ENCODE peak calls at places on chromosomes 11 and 22, in four cellular contexts. J is heart left ventricle, Y is sigmoid colon, E is ovary. N is an unnamed sample.

GRCh38 chr11:35541621-35542375 is 16.4 kb upstream of the PAMR1 start:
- DNase-seq in E (peak), J (peak), Y (peak), N (no peak)

GRCh38 chr22:22098457-22099193 is 116.0 kb upstream of the TOP3B start:
- DNase-seq in J (no peak), E (no peak), Y (no peak), N (no peak)

GRCh38 chr11:108549319-108549885 is 44.2 kb downstream of the EXPH5 start:
- DNase-seq in Y (no peak), E (no peak), J (no peak), N (no peak)

GRCh38 chr11:2885017-2885675 is 429 bp downstream of the CDKN1C start:
- DNase-seq in J (peak), E (peak), Y (peak), N (peak)

GRCh38 chr22:48247829-48248228 is 1485.4 kb downstream of the TBC1D22A start:
- DNase-seq in J (no peak), E (no peak), Y (peak), N (no peak)

GRCh38 chr11:39011822-39012221 is 2413.8 kb upstream of the RAG2 start:
- DNase-seq in J (no peak), Y (no peak), E (no peak), N (no peak)

GRCh38 chr22:24304067-24304675 is 33.5 kb downstream of the SPECC1L start:
- DNase-seq in Y (no peak), E (no peak), J (no peak), N (no peak)

GRCh38 chr22:43707650-43708049 is 104.5 kb downstream of the EFCAB6 start:
- DNase-seq in J (no peak), Y (no peak), E (no peak), N (no peak)

GRCh38 chr11:32333335-32333991 is 101.9 kb downstream of the WT1 start:
- DNase-seq in J (peak), Y (peak), E (peak), N (no peak)
- TF ChIP-seq POLR2A in J (no peak), Y (no peak), E (no peak), N (no peak)

DNA sequence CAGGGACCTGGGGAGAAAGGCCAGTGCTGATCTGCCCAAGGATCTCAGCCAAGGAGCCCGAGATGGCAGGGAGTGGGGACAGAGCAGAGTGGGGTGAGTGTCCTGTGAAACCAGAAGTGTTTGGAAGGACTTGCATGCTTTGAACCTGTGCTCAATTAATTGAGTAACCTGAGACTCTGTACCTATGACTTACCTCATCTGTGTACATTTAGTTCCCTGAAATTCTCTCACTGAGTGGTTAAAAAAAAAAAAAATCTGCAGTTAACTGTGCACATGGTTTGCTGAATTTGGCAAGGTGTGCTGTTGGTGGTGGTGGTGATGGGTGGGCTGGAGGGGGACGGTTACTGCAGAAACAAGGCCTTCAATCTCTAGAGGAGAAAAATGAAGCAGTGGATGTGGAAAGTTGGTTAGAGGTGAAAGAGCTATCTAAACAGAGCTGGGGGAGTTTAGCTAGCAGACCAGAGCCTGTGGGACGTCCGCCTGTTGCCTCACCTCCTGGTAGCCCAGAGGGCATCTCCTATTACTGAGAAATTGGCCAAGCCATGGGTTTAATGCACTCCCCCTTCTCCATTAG is 8.3 kb upstream of the SORL1-AS1 start:
- DNase-seq in E (no peak), Y (no peak), J (no peak), N (no peak)
- TF ChIP-seq POLR2A in E (no peak), Y (no peak), J (no peak), N (no peak)

GRCh38 chr11:32583451-32584271 is at the start of gene EIF3M:
- DNase-seq in E (peak), Y (peak), J (peak), N (peak)

GRCh38 chr11:32586576-32587190 is 3.1 kb downstream of the EIF3M start:
- DNase-seq in J (no peak), E (no peak), Y (no peak), N (peak)

GRCh38 chr11:32580967-32581366 is 2.7 kb upstream of the EIF3M start:
- DNase-seq in Y (no peak), J (no peak), E (no peak), N (no peak)

GRCh38 chr11:32581556-32581955 is 2.1 kb upstream of the EIF3M start:
- DNase-seq in Y (no peak), J (no peak), E (no peak), N (no peak)

GRCh38 chr11:32584921-32585320 is 1.3 kb downstream of the EIF3M start:
- DNase-seq in Y (no peak), J (no peak), E (no peak), N (no peak)
- TF ChIP-seq POLR2A in Y (no peak), J (no peak), E (no peak), N (no peak)

GRCh38 chr11:119586181-119586580 is 142.8 kb downstream of the NECTIN1 start:
- DNase-seq in J (no peak), E (no peak), Y (no peak), N (no peak)

GRCh38 chr11:119585038-119585666 is 143.8 kb downstream of the NECTIN1 start:
- DNase-seq in E (no peak), Y (no peak), J (no peak), N (no peak)

GRCh38 chr11:119583585-119583984 is 145.4 kb downstream of the NECTIN1 start:
- DNase-seq in J (no peak), Y (no peak), E (no peak), N (no peak)

GRCh38 chr11:119580751-119581150 is 148.2 kb downstream of the NECTIN1 start:
- DNase-seq in J (no peak), E (no peak), Y (no peak), N (no peak)

GRCh38 chr11:119584193-119585037 is 144.6 kb downstream of the NECTIN1 start:
- DNase-seq in E (no peak), Y (peak), J (no peak), N (peak)
- TF ChIP-seq POLR2A in E (no peak), Y (no peak), J (no peak), N (no peak)

GRCh38 chr11:1854949-1855885 is 2.3 kb downstream of the LSP1 start:
- DNase-seq in Y (no peak), J (no peak), E (no peak), N (no peak)
- TF ChIP-seq POLR2A in Y (no peak), J (no peak), E (no peak), N (no peak)